ENCODE peak calls at places on chromosomes 1 and 21, in seven cellular contexts. T, C, N, R, H, V and F are unnamed samples.

GRCh38 chr1:67832737-67833594 is at the start of gene GNG12:
- DNase-seq in T (peak; percentile 72), C (peak; percentile 75), N (peak; percentile 87), R (peak; percentile 93), H (no peak), V (no peak), F (peak; percentile 64)

GRCh38 chr1:69737527-69738176 is 169.9 kb downstream of the LRRC7 start:
- DNase-seq in T (peak; percentile 80), C (no peak), N (no peak), R (no peak), H (no peak), V (no peak), F (no peak)

GRCh38 chr21:28090546-28090945 is 902.1 kb downstream of the LTN1 start:
- DNase-seq in T (no peak), C (no peak), N (no peak), R (no peak), H (no peak), V (no peak), F (no peak)

GRCh38 chr1:169941982-169942830 is 48.5 kb upstream of the SCYL3 start:
- DNase-seq in T (peak; percentile 70), C (no peak), N (no peak), R (no peak), H (no peak), V (no peak), F (no peak)

GRCh38 chr21:44940116-44940631 is 345 bp downstream of the SLX9 start:
- DNase-seq in T (no peak), C (no peak), N (peak; percentile 46), R (no peak), H (no peak), V (no peak), F (no peak)

GRCh38 chr1:160639652-160640051 is 7.2 kb downstream of the SLAMF1 start:
- DNase-seq in T (no peak), C (peak; percentile 37), N (no peak), R (no peak), H (no peak), V (no peak), F (no peak)

GRCh38 chr1:147723691-147724323 is 36.6 kb downstream of the GJA5 start:
- DNase-seq in T (no peak), C (peak; percentile 14), N (peak; percentile 54), R (no peak), H (no peak), V (no peak), F (no peak)

GRCh38 chr1:236716160-236716559 is 29.9 kb downstream of the ACTN2 start:
- DNase-seq in T (no peak), C (no peak), N (no peak), R (no peak), H (no peak), V (no peak), F (no peak)

GRCh38 chr1:2205191-2205952 is 10.8 kb upstream of the FAAP20 start:
- DNase-seq in T (peak; percentile 27), C (peak; percentile 98), N (peak; percentile 98), R (peak; percentile 99), H (peak; percentile 85), V (peak; percentile 90), F (peak; percentile 96)

GRCh38 chr21:42830456-42831455 is 48.6 kb downstream of the WDR4 start:
- DNase-seq in T (no peak), C (no peak), N (no peak), R (peak; percentile 73), H (no peak), V (no peak), F (peak; percentile 65)

GRCh38 chr1:154735061-154735800 is 127.2 kb upstream of the ADAR start:
- DNase-seq in T (no peak), C (no peak), N (no peak), R (no peak), H (no peak), V (no peak), F (no peak)

GRCh38 chr1:207009945-207010344 is 22.6 kb downstream of the C1orf116 start:
- DNase-seq in T (no peak), C (no peak), N (no peak), R (no peak), H (no peak), V (no peak), F (no peak)